ENCODE peak calls at places on chromosomes 2 and 18, in four cellular contexts. A is K562, J is HCT116, V is H1. E is an unnamed sample.

GRCh38 chr2:15145046-15145817 is 415.9 kb downstream of the NBAS start:
- DNase-seq in A (no peak), J (no peak), V (no peak), E (no peak)

GRCh38 chr18:3248062-3248669 is 565 bp downstream of the MYL12A start:
- DNase-seq in A (no peak), J (no peak), V (no peak), E (no peak)

GRCh38 chr2:28709101-28709500 is 42.5 kb upstream of the PPP1CB start:
- DNase-seq in A (no peak), J (no peak), V (no peak), E (no peak)

GRCh38 chr2:225120175-225120574 is 77.9 kb upstream of the DOCK10 start:
- DNase-seq in A (no peak), J (no peak), V (no peak), E (no peak)

GRCh38 chr2:82675186-82675585 is 1783.9 kb downstream of the SUCLG1 start:
- DNase-seq in A (no peak), J (no peak), V (no peak), E (no peak)

GRCh38 chr2:46319711-46320110 is 22.5 kb downstream of the EPAS1 start:
- DNase-seq in A (no peak), J (no peak), V (no peak), E (no peak)

GRCh38 chr2:16326736-16327300 is 338.8 kb downstream of the CYRIA start:
- DNase-seq in A (no peak), J (no peak), V (peak; percentile 8), E (no peak)

GRCh38 chr2:232794981-232795380 is 18.6 kb upstream of the KCNJ13 start:
- DNase-seq in A (no peak), J (no peak), V (no peak), E (peak; percentile 6)

GRCh38 chr2:216663846-216664245 is 30.6 kb downstream of the IGFBP2 start:
- DNase-seq in A (no peak), J (no peak), V (no peak), E (no peak)

GRCh38 chr2:54409752-54410151 is 46.4 kb upstream of the SPTBN1 start:
- DNase-seq in A (no peak), J (no peak), V (no peak), E (no peak)

GRCh38 chr2:54416938-54417337 is 39.2 kb upstream of the SPTBN1 start:
- DNase-seq in A (no peak), J (no peak), V (no peak), E (no peak)

GRCh38 chr2:54407693-54408092 is 48.4 kb upstream of the SPTBN1 start:
- DNase-seq in A (no peak), J (no peak), V (no peak), E (no peak)

GRCh38 chr2:54416166-54416798 is 39.8 kb upstream of the SPTBN1 start:
- DNase-seq in A (no peak), J (no peak), V (no peak), E (peak; percentile 66)

GRCh38 chr2:54411801-54412354 is 44.2 kb upstream of the SPTBN1 start:
- DNase-seq in A (no peak), J (no peak), V (no peak), E (no peak)
- TF ChIP-seq JUND in A (no peak), J (no peak), V (no peak), E (no peak)

DNA sequence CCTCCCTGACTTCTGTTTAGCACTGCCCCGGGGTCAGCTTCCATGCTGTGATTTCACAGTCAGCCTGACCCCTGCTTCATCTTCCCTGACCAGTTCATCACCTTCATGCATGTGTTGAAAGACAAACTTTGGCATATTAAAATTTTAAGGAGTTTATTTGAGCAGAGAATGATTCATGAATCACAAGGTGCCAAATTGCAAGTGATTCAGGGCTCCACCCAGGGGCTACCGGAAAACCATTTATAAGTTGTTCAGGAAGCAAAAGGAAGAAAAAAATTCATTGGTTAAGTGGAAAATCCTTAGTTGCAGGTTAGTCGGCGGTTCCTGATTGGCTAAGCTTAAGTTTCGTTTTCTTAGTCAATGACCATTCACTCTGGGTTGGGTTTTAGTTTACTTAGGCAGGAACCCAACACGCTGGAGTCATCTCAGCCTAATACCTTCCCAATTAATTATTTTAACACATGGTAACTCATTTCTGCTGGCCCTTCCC is 10.6 kb downstream of the IL1F10 start:
- DNase-seq in A (no peak), J (peak; percentile 32), V (no peak), E (no peak)
- TF ChIP-seq JUND in A (no peak), J (no peak), V (no peak), E (no peak)

DNA sequence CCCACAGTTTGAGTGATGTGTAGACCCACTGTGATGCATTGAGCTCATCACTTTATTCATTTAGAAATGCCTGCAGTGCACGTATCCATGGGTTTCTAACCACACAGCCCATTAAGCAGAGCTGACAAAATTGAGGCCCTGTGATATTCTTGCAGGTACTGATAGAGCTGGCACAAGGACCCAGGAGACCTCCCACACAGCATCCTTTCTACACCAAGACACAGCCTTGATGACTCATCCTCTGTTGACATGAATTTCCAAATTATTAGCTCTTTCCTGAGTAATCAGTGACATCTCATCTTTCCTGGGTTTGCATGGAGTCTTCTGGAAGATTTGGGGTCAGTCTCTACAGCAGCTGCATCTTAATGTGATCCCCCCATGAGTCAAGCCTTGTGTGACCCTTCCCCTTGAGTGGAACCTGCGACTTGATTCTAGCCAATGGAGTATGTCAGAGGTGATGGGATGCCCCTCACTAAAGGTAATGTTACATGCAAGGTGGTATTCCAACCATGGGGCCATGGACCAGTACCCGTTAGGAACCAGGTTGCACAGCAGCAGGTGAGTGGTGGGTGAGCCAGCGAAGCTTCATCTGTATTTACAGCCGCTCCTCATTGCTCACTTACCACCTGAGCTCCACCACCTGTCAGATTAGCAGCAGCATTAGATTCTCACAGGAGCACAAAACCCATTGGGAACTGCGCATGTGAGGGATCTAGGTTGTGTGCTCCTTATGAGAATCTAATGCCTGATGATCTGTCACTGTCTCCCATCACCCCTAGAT is 181.1 kb upstream of the ARL4C start:
- DNase-seq in A (no peak), J (no peak), V (no peak), E (no peak)
- TF ChIP-seq JUND in A (no peak), J (peak; percentile 68), V (no peak), E (no peak)

GRCh38 chr2:17879137-17879912 is 858 bp downstream of the KCNS3 start:
- DNase-seq in A (peak; percentile 45), J (peak; percentile 73), V (peak; percentile 83), E (peak; percentile 60)
- TF ChIP-seq JUND in A (no peak), J (no peak), V (no peak), E (no peak)